ENCODE peak calls at places on chromosomes 1 and 21, in four cellular contexts. Z is aorta; O is endodermal cell; D is effector memory CD4-positive, alpha-beta T cell. R is an unnamed sample.

GRCh38 chr1:223074427-223074826 is 68.6 kb downstream of the TLR5 start:
- DNase-seq in D (no peak), Z (no peak), O (no peak), R (no peak)

GRCh38 chr1:181508486-181509165 is 25.3 kb downstream of the CACNA1E start:
- DNase-seq in O (no peak), D (no peak), Z (no peak), R (no peak)

GRCh38 chr1:91596474-91596873 is 95.8 kb downstream of the CDC7 start:
- DNase-seq in Z (no peak), D (no peak), O (no peak), R (no peak)

GRCh38 chr1:199038188-199038587 is 399.3 kb downstream of the PTPRC start:
- DNase-seq in Z (no peak), O (no peak), D (no peak), R (no peak)

GRCh38 chr1:202625416-202626360 is 84.6 kb downstream of the SYT2 start:
- DNase-seq in O (peak; percentile 91), Z (peak; percentile 93), D (peak; percentile 7), R (peak; percentile 88)

GRCh38 chr1:43908858-43909257 is 24.7 kb upstream of the ARTN start:
- DNase-seq in O (no peak), Z (no peak), D (no peak), R (no peak)

GRCh38 chr21:25925936-25926335 is 191.2 kb downstream of the GABPA start:
- DNase-seq in D (no peak), O (no peak), Z (no peak), R (no peak)

GRCh38 chr1:34874581-34874980 is 15.0 kb upstream of the SMIM12 start:
- DNase-seq in O (peak; percentile 16), D (no peak), Z (no peak), R (no peak)

GRCh38 chr1:59520759-59521442 is 224.0 kb downstream of the FGGY start:
- DNase-seq in Z (no peak), D (no peak), O (no peak), R (peak; percentile 71)

GRCh38 chr1:116870322-116870721 is 39.4 kb upstream of the PTGFRN start:
- DNase-seq in O (no peak), Z (no peak), D (no peak), R (no peak)

GRCh38 chr1:116875391-116875790 is 34.3 kb upstream of the PTGFRN start:
- DNase-seq in Z (no peak), O (no peak), D (no peak), R (no peak)

GRCh38 chr1:116871772-116872146 is 38.0 kb upstream of the PTGFRN start:
- DNase-seq in O (no peak), D (no peak), Z (no peak), R (no peak)

GRCh38 chr1:116874622-116875277 is 35.0 kb upstream of the PTGFRN start:
- DNase-seq in D (no peak), O (no peak), Z (no peak), R (no peak)

GRCh38 chr1:116873680-116874271 is 35.9 kb upstream of the PTGFRN start:
- DNase-seq in Z (no peak), O (no peak), D (no peak), R (no peak)
- H3K4me3 ChIP-seq in Z (no peak overlapping the region), O (no peak overlapping the region), D (no peak overlapping the region), R (no peak overlapping the region)

GRCh38 chr1:23801876-23802275 is 1.3 kb upstream of the GALE start:
- DNase-seq in Z (peak; percentile 73), O (no peak), D (no peak), R (no peak)
- H3K4me3 ChIP-seq in Z (no peak overlapping the region), O (no peak overlapping the region), D (no peak overlapping the region), R (no peak overlapping the region)

GRCh38 chr1:68174173-68175113 is 57.9 kb downstream of the WLS start:
- DNase-seq in D (no peak), O (no peak), Z (peak; percentile 76), R (peak; percentile 76)
- H3K4me3 ChIP-seq in D (no peak overlapping the region), O (no peak overlapping the region), Z (no peak overlapping the region), R (peak overlapping the region; percentile 9)

GRCh38 chr1:1540015-1540816 is at the start of gene TMEM240:
- DNase-seq in Z (peak; percentile 93), O (peak; percentile 94), D (peak; percentile 9), R (peak; percentile 95)
- H3K4me3 ChIP-seq in Z (peak within 1 kb of the TSS; percentile 64), O (peak within 1 kb of the TSS; percentile 76), D (peak within 1 kb of the TSS; percentile 46), R (peak within 1 kb of the TSS; percentile 71)

GRCh38 chr1:204106825-204107224 is 33.9 kb downstream of the SOX13 start:
- DNase-seq in Z (no peak), O (no peak), D (no peak), R (no peak)

GRCh38 chr1:204110894-204111633 is 38.1 kb downstream of the SOX13 start:
- DNase-seq in D (no peak), Z (peak; percentile 34), O (no peak), R (no peak)

GRCh38 chr1:204104331-204105222 is 31.7 kb downstream of the SOX13 start:
- DNase-seq in O (no peak), Z (no peak), D (no peak), R (peak; percentile 68)

GRCh38 chr1:204108312-204109141 is 35.6 kb downstream of the SOX13 start:
- DNase-seq in O (peak; percentile 82), D (no peak), Z (peak; percentile 49), R (peak; percentile 66)

GRCh38 chr1:204107892-204108291 is 35.0 kb downstream of the SOX13 start:
- DNase-seq in D (no peak), Z (peak; percentile 25), O (no peak), R (no peak)
- H3K4me3 ChIP-seq in D (no peak overlapping the region), Z (no peak overlapping the region), O (no peak overlapping the region), R (no peak overlapping the region)

R was measured in right cardiac atrium.